ENCODE peak calls at places on chromosomes 16 and 17, in five cellular contexts. F, D, X, O and T are unnamed samples.

GRCh38 chr16:23134274-23134673 is 15.0 kb downstream of the USP31 start:
- DNase-seq in F (peak; percentile 64), D (peak; percentile 63), X (no peak), O (no peak), T (no peak)

GRCh38 chr17:66465701-66466100 is 163.3 kb downstream of the PRKCA start:
- DNase-seq in F (no peak), D (no peak), X (no peak), O (no peak), T (no peak)

GRCh38 chr17:47317119-47317518 is 6.6 kb upstream of the EFCAB13 start:
- DNase-seq in F (no peak), D (peak; percentile 41), X (peak; percentile 21), O (no peak), T (no peak)

GRCh38 chr17:954431-955164 is 25.0 kb downstream of the NXN start:
- DNase-seq in F (no peak), D (peak; percentile 95), X (no peak), O (no peak), T (no peak)

GRCh38 chr17:40326832-40327199 is 17.8 kb downstream of the RARA start:
- DNase-seq in F (peak; percentile 70), D (no peak), X (no peak), O (no peak), T (no peak)

GRCh38 chr17:17724307-17724921 is 43.2 kb downstream of the RAI1 start:
- DNase-seq in F (no peak), D (peak; percentile 55), X (no peak), O (peak; percentile 43), T (no peak)

GRCh38 chr17:2030779-2031163 is 818 bp downstream of the DPH1 start:
- DNase-seq in F (no peak), D (no peak), X (peak; percentile 87), O (no peak), T (no peak)

GRCh38 chr16:87855852-87856715 is 13.2 kb downstream of the SLC7A5 start:
- DNase-seq in F (peak; percentile 67), D (peak; percentile 84), X (no peak), O (peak; percentile 70), T (no peak)

GRCh38 chr16:66020642-66021041 is 345.8 kb upstream of the CDH5 start:
- DNase-seq in F (no peak), D (peak; percentile 68), X (no peak), O (no peak), T (no peak)

GRCh38 chr16:20327444-20328041 is at the start of gene GP2:
- DNase-seq in F (no peak), D (no peak), X (no peak), O (no peak), T (no peak)

GRCh38 chr16:56102159-56102798 is 89.0 kb upstream of the GNAO1 start:
- DNase-seq in F (peak; percentile 29), D (no peak), X (no peak), O (no peak), T (peak; percentile 11)